ENCODE peak calls at places on chromosomes 13 and 19, in five cellular contexts. Z, Q, K, X and B are unnamed samples.

GRCh38 chr13:23928985-23929384 is 31.7 kb upstream of the C1QTNF9B start:
- DNase-seq in Z (no peak), Q (no peak), K (no peak), X (peak; percentile 75), B (peak; percentile 66)

GRCh38 chr13:30906411-30906990 is 430 bp downstream of the MEDAG start:
- DNase-seq in X (no peak), Q (no peak), Z (no peak), K (no peak), B (no peak)

GRCh38 chr19:4334929-4335833 is 3.4 kb downstream of the STAP2 start:
- DNase-seq in Z (no peak), Q (no peak), X (no peak), K (no peak), B (no peak)

GRCh38 chr19:48398329-48399235 is 5.1 kb downstream of the GRIN2D start:
- DNase-seq in K (peak; percentile 90), Z (peak; percentile 52), X (peak; percentile 93), Q (peak; percentile 98), B (peak; percentile 56)

GRCh38 chr13:62131604-62132003 is 716.0 kb upstream of the PCDH20 start:
- DNase-seq in X (no peak), K (no peak), Z (no peak), Q (no peak), B (no peak)

GRCh38 chr13:54799621-54800226 is 1771.1 kb downstream of the OLFM4 start:
- DNase-seq in Q (no peak), Z (no peak), K (no peak), X (no peak), B (no peak)

GRCh38 chr13:28626266-28626665 is 32.7 kb upstream of the POMP start:
- DNase-seq in K (no peak), Z (no peak), X (no peak), Q (no peak), B (no peak)

GRCh38 chr19:10517760-10518443 is 655 bp upstream of the S1PR5 start:
- DNase-seq in Z (peak; percentile 27), Q (no peak), X (peak; percentile 46), K (no peak), B (peak; percentile 25)

GRCh38 chr13:96181886-96182285 is 92.0 kb downstream of the HS6ST3 start:
- DNase-seq in X (no peak), K (no peak), Z (no peak), Q (no peak), B (no peak)

GRCh38 chr19:30450101-30450500 is 77.9 kb downstream of the ZNF536 start:
- DNase-seq in K (no peak), Z (peak; percentile 74), X (no peak), Q (no peak), B (no peak)

GRCh38 chr13:92966341-92966740 is 260.3 kb upstream of the GPC6 start:
- DNase-seq in Q (no peak), X (no peak), Z (no peak), K (no peak), B (no peak)

GRCh38 chr13:27270594-27271520 is at the start of gene RASL11A:
- DNase-seq in Z (peak; percentile 85), K (peak; percentile 92), X (peak; percentile 94), Q (peak; percentile 80), B (peak; percentile 75)

GRCh38 chr13:34358811-34359513 is 541.0 kb downstream of the RFC3 start:
- DNase-seq in X (peak; percentile 80), Q (no peak), Z (no peak), K (no peak), B (peak; percentile 94)

GRCh38 chr13:42703740-42704139 is 77.6 kb upstream of the FAM216B start:
- DNase-seq in X (no peak), Z (no peak), K (no peak), Q (no peak), B (no peak)

GRCh38 chr19:14116525-14116917 is 1.0 kb downstream of the PRKACA start:
- DNase-seq in K (no peak), Z (no peak), Q (no peak), X (no peak), B (no peak)

GRCh38 chr19:14118165-14119051 is 846 bp upstream of the PRKACA start:
- DNase-seq in Z (peak; percentile 78), X (peak; percentile 94), Q (peak; percentile 32), K (peak; percentile 69), B (peak; percentile 40)

GRCh38 chr19:14115761-14116160 is 1.8 kb downstream of the PRKACA start:
- DNase-seq in K (no peak), X (no peak), Q (no peak), Z (no peak), B (no peak)

GRCh38 chr19:14116918-14117578 is 514 bp downstream of the PRKACA start:
- DNase-seq in K (peak; percentile 56), Z (peak; percentile 30), Q (no peak), X (no peak), B (no peak)

DNA sequence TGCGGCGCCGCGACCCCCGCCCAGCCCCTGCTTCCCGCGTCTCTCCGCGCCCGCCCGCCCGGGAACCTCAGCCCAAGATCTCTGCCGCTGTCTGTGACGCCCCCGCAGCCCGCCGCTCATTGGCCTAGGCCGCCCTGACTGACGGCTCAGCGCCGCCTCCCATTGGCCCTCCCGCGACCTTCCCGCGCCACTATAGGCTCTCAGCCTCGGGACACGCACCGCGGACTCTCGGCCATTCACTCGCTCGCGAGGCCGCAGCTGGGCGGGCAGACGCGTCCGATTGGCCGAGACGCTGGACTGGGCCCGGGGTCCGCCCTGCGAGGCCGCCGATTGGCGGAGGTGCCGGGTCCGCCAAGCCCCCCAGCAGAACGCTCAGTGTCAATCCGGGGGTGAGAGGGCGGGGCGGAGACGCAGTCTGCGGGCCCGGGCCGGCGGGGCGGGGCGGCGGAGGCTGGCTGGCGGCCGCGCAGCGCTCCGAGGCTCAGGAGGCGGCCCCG is at the start of gene PRKACA:
- DNase-seq in K (peak; percentile 99), X (peak; percentile 99), Q (peak; percentile 99), Z (peak; percentile 98), B (peak; percentile 99)
- TF ChIP-seq CTCF in K (no peak), X (no peak), Q (no peak), Z (no peak), B (no peak)

GRCh38 chr19:19581391-19581790 is 37.1 kb downstream of the PBX4 start:
- DNase-seq in Z (no peak), Q (no peak), K (no peak), X (no peak), B (no peak)

GRCh38 chr19:19579533-19580361 is 38.7 kb downstream of the PBX4 start:
- DNase-seq in Z (no peak), X (no peak), K (no peak), Q (no peak), B (no peak)

GRCh38 chr19:19584356-19584755 is 34.1 kb downstream of the PBX4 start:
- DNase-seq in X (no peak), K (no peak), Q (no peak), Z (no peak), B (no peak)

GRCh38 chr19:19580417-19580816 is 38.1 kb downstream of the PBX4 start:
- DNase-seq in K (no peak), X (no peak), Z (no peak), Q (no peak), B (no peak)

GRCh38 chr19:19582471-19582870 is 36.0 kb downstream of the PBX4 start:
- DNase-seq in Q (no peak), X (no peak), K (no peak), Z (no peak), B (no peak)
- TF ChIP-seq CTCF in Q (no peak), X (no peak), K (no peak), Z (no peak), B (no peak)

DNA sequence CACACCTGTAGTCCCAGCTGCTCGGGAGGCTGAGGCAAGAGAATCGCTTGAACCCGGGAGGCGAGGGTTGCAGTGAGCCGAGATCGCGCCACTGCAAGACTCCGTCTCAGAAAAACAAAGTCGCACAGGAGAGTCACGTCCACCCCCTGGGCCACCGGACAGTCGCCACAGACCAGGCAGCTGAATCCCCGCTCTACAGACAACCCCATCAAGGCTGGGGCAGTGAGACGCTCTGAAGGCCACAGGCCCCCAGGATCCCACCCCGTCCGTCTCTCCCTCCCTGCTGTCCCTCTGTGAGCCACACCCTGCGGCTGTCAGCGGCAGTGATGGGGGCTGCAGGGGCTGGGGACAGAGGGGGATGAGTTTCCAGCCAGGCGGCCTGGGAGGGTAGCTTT is 15.5 kb upstream of the PTBP1 start:
- DNase-seq in X (no peak), Q (no peak), Z (no peak), K (no peak), B (no peak)
- TF ChIP-seq CTCF in X (no peak), Q (no peak), Z (no peak), K (no peak), B (no peak)

GRCh38 chr19:2579678-2580280 is 103.9 kb downstream of the GADD45B start:
- DNase-seq in K (no peak), Q (no peak), X (no peak), Z (no peak), B (no peak)
- TF ChIP-seq CTCF in K (no peak), Q (no peak), X (no peak), Z (peak; percentile 44), B (peak; percentile 60)

GRCh38 chr13:20482818-20483217 is 42.8 kb downstream of the CRYL1 start:
- DNase-seq in Z (no peak), Q (no peak), X (no peak), K (no peak), B (no peak)

GRCh38 chr13:20477394-20477793 is 48.3 kb downstream of the CRYL1 start:
- DNase-seq in Q (no peak), K (no peak), Z (no peak), X (no peak), B (no peak)

GRCh38 chr13:20487927-20488326 is 37.7 kb downstream of the CRYL1 start:
- DNase-seq in Z (no peak), K (no peak), X (no peak), Q (no peak), B (no peak)

DNA sequence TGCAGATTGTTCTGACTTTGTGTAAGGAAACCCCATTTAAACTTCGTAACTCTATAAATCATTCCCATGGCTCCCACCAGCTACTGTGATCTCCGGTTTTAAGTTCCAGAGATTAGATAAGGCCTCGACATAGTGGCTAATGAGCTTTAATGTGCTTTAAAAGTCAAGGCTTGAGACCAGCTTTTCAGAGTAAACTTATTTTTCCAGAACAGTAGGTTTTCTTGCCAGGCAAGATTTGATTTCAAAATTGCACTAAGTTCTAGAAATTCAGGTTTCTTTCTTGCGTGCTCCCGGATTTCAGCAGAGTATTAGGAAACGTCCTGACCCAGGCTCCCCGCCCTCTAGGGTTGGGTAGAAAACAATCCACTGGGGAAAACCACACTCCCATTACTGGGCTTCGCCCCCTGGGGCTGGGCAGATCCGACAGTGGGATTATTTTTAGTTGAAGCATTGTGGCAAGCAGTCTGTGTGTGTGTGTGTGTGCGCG is 43.3 kb downstream of the CRYL1 start:
- DNase-seq in X (peak; percentile 73), Q (no peak), Z (no peak), K (no peak), B (no peak)
- TF ChIP-seq CTCF in X (peak; percentile 20), Q (no peak), Z (no peak), K (no peak), B (no peak)

GRCh38 chr13:112777637-112778406 is 88.0 kb downstream of the ATP11A start:
- DNase-seq in X (no peak), K (no peak), Z (no peak), Q (no peak), B (no peak)
- TF ChIP-seq CTCF in X (no peak), K (no peak), Z (no peak), Q (no peak), B (no peak)